ENCODE peak calls at places on chromosomes 3 and 15, in four cellular contexts. B is GM19239, V is left colon, Q is SHP77. J is an unnamed sample.

GRCh38 chr3:63442918-63443317 is 164.8 kb downstream of the SYNPR start:
- DNase-seq in B (no peak), Q (no peak), V (no peak), J (no peak)

GRCh38 chr3:171755015-171755589 is 55.2 kb downstream of the PLD1 start:
- DNase-seq in B (no peak), Q (no peak), V (no peak), J (no peak)

GRCh38 chr3:56136514-56136913 is 331.8 kb downstream of the ERC2 start:
- DNase-seq in Q (no peak), B (no peak), V (no peak), J (no peak)

GRCh38 chr3:53941174-53941573 is 49.5 kb upstream of the SELENOK start:
- DNase-seq in B (no peak), Q (no peak), V (no peak), J (no peak)

GRCh38 chr3:35305406-35305805 is 333.9 kb upstream of the ARPP21 start:
- DNase-seq in Q (no peak), B (no peak), V (no peak), J (no peak)

GRCh38 chr3:54989023-54989380 is 61.1 kb upstream of the LRTM1 start:
- DNase-seq in Q (no peak), V (no peak), B (no peak), J (no peak)

GRCh38 chr3:4800595-4800994 is 178.6 kb upstream of the BHLHE40 start:
- DNase-seq in Q (no peak), B (no peak), V (no peak), J (no peak)

GRCh38 chr3:52973806-52974205 is 72.1 kb downstream of the SFMBT1 start:
- DNase-seq in B (no peak), V (no peak), Q (no peak), J (no peak)

GRCh38 chr15:80709542-80709941 is 14.4 kb downstream of the ABHD17C start:
- DNase-seq in Q (no peak), B (no peak), V (peak), J (peak)

GRCh38 chr3:172739462-172739861 is 11.1 kb upstream of the ECT2 start:
- DNase-seq in V (no peak), Q (no peak), B (no peak), J (no peak)

GRCh38 chr3:65597952-65598413 is 440.7 kb downstream of the MAGI1 start:
- DNase-seq in V (no peak), B (no peak), Q (no peak), J (no peak)

GRCh38 chr3:18208856-18209255 is 216.3 kb downstream of the SATB1 start:
- DNase-seq in B (no peak), Q (no peak), V (no peak), J (no peak)

GRCh38 chr3:141294848-141295247 is 63.2 kb downstream of the PXYLP1 start:
- DNase-seq in B (no peak), V (no peak), Q (no peak), J (no peak)

GRCh38 chr3:4995500-4996053 is 16.3 kb downstream of the BHLHE40 start:
- DNase-seq in V (no peak), B (no peak), Q (no peak), J (no peak)

GRCh38 chr15:82647045-82647834 is at the start of gene CPEB1:
- DNase-seq in B (no peak), V (peak), Q (no peak), J (no peak)

GRCh38 chr3:188396900-188397299 is 242.9 kb downstream of the LPP start:
- DNase-seq in B (no peak), V (no peak), Q (no peak), J (no peak)

GRCh38 chr3:10950476-10951294 is 41.9 kb upstream of the SLC6A1 start:
- DNase-seq in B (peak), V (no peak), Q (peak), J (peak)

GRCh38 chr3:181555681-181556080 is 156.0 kb upstream of the SOX2 start:
- DNase-seq in B (no peak), Q (no peak), V (no peak), J (no peak)

GRCh38 chr3:63861306-63861705 is 2.3 kb downstream of the THOC7 start:
- DNase-seq in B (no peak), Q (no peak), V (no peak), J (no peak)

GRCh38 chr15:64096486-64097431 is 977 bp downstream of the SNX1 start:
- DNase-seq in Q (no peak), V (no peak), B (no peak), J (no peak)

GRCh38 chr15:52370010-52370409 is 74.4 kb upstream of the MYO5C start:
- DNase-seq in Q (no peak), V (no peak), B (no peak), J (no peak)

GRCh38 chr3:124627501-124627908 is 102.7 kb upstream of the UMPS start:
- DNase-seq in V (no peak), Q (no peak), B (no peak), J (peak)

GRCh38 chr3:111218615-111219014 is 147.0 kb downstream of the NECTIN3 start:
- DNase-seq in V (no peak), Q (no peak), B (no peak), J (no peak)

GRCh38 chr3:39180546-39181346 is 11.6 kb downstream of the XIRP1 start:
- DNase-seq in V (peak), B (peak), Q (peak), J (peak)

GRCh38 chr3:107260221-107260620 is 117.0 kb upstream of the CCDC54 start:
- DNase-seq in V (no peak), B (no peak), Q (no peak), J (no peak)

GRCh38 chr15:89743594-89743993 is 7.5 kb downstream of the MESP1 start:
- DNase-seq in B (no peak), Q (no peak), V (no peak), J (no peak)

GRCh38 chr3:172569128-172570008 is 46.1 kb upstream of the TNFSF10 start:
- DNase-seq in Q (no peak), B (no peak), V (no peak), J (no peak)

GRCh38 chr15:65062726-65063125 is 5.1 kb downstream of the RASL12 start:
- DNase-seq in V (no peak), Q (no peak), B (no peak), J (no peak)

GRCh38 chr3:165837058-165837525 is at the start of gene BCHE:
- DNase-seq in V (peak), B (no peak), Q (peak), J (no peak)

GRCh38 chr3:167382127-167382526 is 2.0 kb upstream of the ZBBX start:
- DNase-seq in Q (no peak), B (no peak), V (no peak), J (no peak)

GRCh38 chr3:124772081-124772831 is 42.0 kb downstream of the UMPS start:
- DNase-seq in B (no peak), V (no peak), Q (peak), J (peak)

GRCh38 chr15:80489030-80489594 is 84.9 kb downstream of the ARNT2 start:
- DNase-seq in Q (no peak), B (no peak), V (no peak), J (no peak)

GRCh38 chr3:194540268-194540937 is 53.6 kb upstream of the ATP13A3 start:
- DNase-seq in B (no peak), Q (no peak), V (no peak), J (peak)

GRCh38 chr3:184642623-184643308 is 69.1 kb downstream of the MAGEF1 start:
- DNase-seq in V (no peak), B (no peak), Q (peak), J (no peak)

GRCh38 chr15:41648770-41649169 is 11.4 kb upstream of the MGA start:
- DNase-seq in Q (no peak), B (no peak), V (no peak), J (no peak)